ENCODE peak calls at places on chromosomes 12 and 14, in eight cellular contexts. One of them, this sample, is unnamed.

GRCh38 chr12:12523229-12523628 is 39.4 kb downstream of the DUSP16 start:
- DNase-seq in SK-N-SH: peak
- DNase-seq in Panc1: no peak
- DNase-seq in GM12878: no peak
- DNase-seq in HCT116: no peak
- DNase-seq in GM23338: no peak
- DNase-seq in HepG2: no peak
- DNase-seq in K562: no peak
- DNase-seq in this sample: no peak

GRCh38 chr14:52355526-52355925 is 41.4 kb downstream of the PTGER2 start:
- DNase-seq in K562: no peak
- DNase-seq in GM23338: no peak
- DNase-seq in Panc1: no peak
- DNase-seq in GM12878: no peak
- DNase-seq in HCT116: no peak
- DNase-seq in SK-N-SH: no peak
- DNase-seq in HepG2: no peak
- DNase-seq in this sample: no peak

GRCh38 chr14:74988131-74988530 is 14.6 kb upstream of the EIF2B2 start:
- DNase-seq in Panc1: no peak
- DNase-seq in GM12878: no peak
- DNase-seq in HCT116: peak
- DNase-seq in GM23338: no peak
- DNase-seq in HepG2: no peak
- DNase-seq in K562: no peak
- DNase-seq in SK-N-SH: no peak
- DNase-seq in this sample: no peak

GRCh38 chr12:55728932-55729591 is at the start of gene CD63:
- DNase-seq in SK-N-SH: peak
- DNase-seq in HCT116: no peak
- DNase-seq in Panc1: no peak
- DNase-seq in K562: peak
- DNase-seq in HepG2: peak
- DNase-seq in GM23338: peak
- DNase-seq in GM12878: no peak
- DNase-seq in this sample: peak

GRCh38 chr12:92740421-92740820 is 37.6 kb downstream of the PLEKHG7 start:
- DNase-seq in SK-N-SH: no peak
- DNase-seq in HCT116: no peak
- DNase-seq in Panc1: no peak
- DNase-seq in HepG2: no peak
- DNase-seq in GM23338: no peak
- DNase-seq in K562: no peak
- DNase-seq in GM12878: no peak
- DNase-seq in this sample: no peak

GRCh38 chr14:59358774-59359173 is 106.4 kb downstream of the GPR135 start:
- DNase-seq in SK-N-SH: no peak
- DNase-seq in HCT116: no peak
- DNase-seq in HepG2: no peak
- DNase-seq in GM12878: no peak
- DNase-seq in Panc1: no peak
- DNase-seq in K562: no peak
- DNase-seq in GM23338: no peak
- DNase-seq in this sample: no peak

GRCh38 chr14:84340938-84341337 is 1189.0 kb upstream of the FLRT2 start:
- DNase-seq in HCT116: no peak
- DNase-seq in GM12878: no peak
- DNase-seq in HepG2: no peak
- DNase-seq in GM23338: no peak
- DNase-seq in SK-N-SH: no peak
- DNase-seq in K562: no peak
- DNase-seq in Panc1: no peak
- DNase-seq in this sample: no peak

GRCh38 chr12:52050116-52050770 is 999 bp upstream of the NR4A1 start:
- DNase-seq in SK-N-SH: no peak
- DNase-seq in Panc1: no peak
- DNase-seq in HepG2: no peak
- DNase-seq in GM23338: peak
- DNase-seq in K562: no peak
- DNase-seq in GM12878: no peak
- DNase-seq in HCT116: no peak
- DNase-seq in this sample: no peak

GRCh38 chr12:51391047-51391837 is at the start of gene GALNT6:
- DNase-seq in GM12878: no peak
- DNase-seq in SK-N-SH: peak
- DNase-seq in HepG2: no peak
- DNase-seq in GM23338: peak
- DNase-seq in HCT116: no peak
- DNase-seq in Panc1: no peak
- DNase-seq in K562: peak
- DNase-seq in this sample: peak

GRCh38 chr14:99733551-99734405 is 49.7 kb downstream of the CYP46A1 start:
- DNase-seq in K562: no peak
- DNase-seq in HCT116: no peak
- DNase-seq in GM12878: no peak
- DNase-seq in GM23338: no peak
- DNase-seq in Panc1: no peak
- DNase-seq in HepG2: no peak
- DNase-seq in SK-N-SH: no peak
- DNase-seq in this sample: no peak

GRCh38 chr12:78338054-78338785 is 507.5 kb downstream of the NAV3 start:
- DNase-seq in HepG2: no peak
- DNase-seq in Panc1: no peak
- DNase-seq in GM12878: no peak
- DNase-seq in GM23338: no peak
- DNase-seq in SK-N-SH: no peak
- DNase-seq in HCT116: no peak
- DNase-seq in K562: no peak
- DNase-seq in this sample: no peak

GRCh38 chr12:12723147-12723680 is 6.0 kb downstream of the CDKN1B start:
- DNase-seq in HepG2: no peak
- DNase-seq in HCT116: no peak
- DNase-seq in K562: no peak
- DNase-seq in GM12878: no peak
- DNase-seq in GM23338: no peak
- DNase-seq in Panc1: no peak
- DNase-seq in SK-N-SH: no peak
- DNase-seq in this sample: no peak

GRCh38 chr14:36556811-36557433 is 25.5 kb downstream of the NKX2-8 start:
- DNase-seq in GM12878: no peak
- DNase-seq in SK-N-SH: peak
- DNase-seq in HCT116: peak
- DNase-seq in K562: peak
- DNase-seq in HepG2: peak
- DNase-seq in Panc1: no peak
- DNase-seq in GM23338: peak
- DNase-seq in this sample: peak

GRCh38 chr14:105588236-105588860 is 62.0 kb downstream of the TMEM121 start:
- DNase-seq in Panc1: no peak
- DNase-seq in HCT116: no peak
- DNase-seq in GM23338: no peak
- DNase-seq in GM12878: no peak
- DNase-seq in HepG2: no peak
- DNase-seq in SK-N-SH: no peak
- DNase-seq in K562: no peak
- DNase-seq in this sample: no peak

GRCh38 chr14:77741438-77741837 is 19.5 kb downstream of the SNW1 start:
- DNase-seq in GM12878: no peak
- DNase-seq in K562: no peak
- DNase-seq in SK-N-SH: no peak
- DNase-seq in Panc1: no peak
- DNase-seq in GM23338: no peak
- DNase-seq in HepG2: no peak
- DNase-seq in HCT116: no peak
- DNase-seq in this sample: no peak

GRCh38 chr14:31858868-31859267 is 218.2 kb upstream of the ARHGAP5 start:
- DNase-seq in Panc1: no peak
- DNase-seq in HepG2: peak
- DNase-seq in SK-N-SH: no peak
- DNase-seq in GM12878: no peak
- DNase-seq in GM23338: no peak
- DNase-seq in K562: no peak
- DNase-seq in HCT116: no peak
- DNase-seq in this sample: no peak

GRCh38 chr12:11807453-11807852 is 158.0 kb downstream of the ETV6 start:
- DNase-seq in SK-N-SH: no peak
- DNase-seq in K562: no peak
- DNase-seq in GM23338: no peak
- DNase-seq in Panc1: no peak
- DNase-seq in HCT116: no peak
- DNase-seq in GM12878: no peak
- DNase-seq in HepG2: no peak
- DNase-seq in this sample: no peak

GRCh38 chr12:124391340-124392261 is 96.7 kb downstream of the RFLNA start:
- DNase-seq in K562: peak
- DNase-seq in HepG2: no peak
- DNase-seq in SK-N-SH: no peak
- DNase-seq in HCT116: peak
- DNase-seq in Panc1: no peak
- DNase-seq in GM12878: peak
- DNase-seq in GM23338: no peak
- DNase-seq in this sample: peak

GRCh38 chr12:32776258-32776657 is 20.6 kb upstream of the YARS2 start:
- DNase-seq in Panc1: no peak
- DNase-seq in GM23338: no peak
- DNase-seq in HCT116: no peak
- DNase-seq in GM12878: no peak
- DNase-seq in SK-N-SH: no peak
- DNase-seq in K562: no peak
- DNase-seq in HepG2: no peak
- DNase-seq in this sample: no peak

GRCh38 chr12:62683724-62684501 is 217.3 kb downstream of the MON2 start:
- DNase-seq in SK-N-SH: peak
- DNase-seq in GM12878: no peak
- DNase-seq in Panc1: no peak
- DNase-seq in HCT116: no peak
- DNase-seq in GM23338: peak
- DNase-seq in HepG2: no peak
- DNase-seq in K562: no peak
- DNase-seq in this sample: no peak

GRCh38 chr12:23333938-23334337 is 615.5 kb downstream of the SOX5 start:
- DNase-seq in HCT116: no peak
- DNase-seq in SK-N-SH: no peak
- DNase-seq in K562: no peak
- DNase-seq in GM23338: no peak
- DNase-seq in GM12878: no peak
- DNase-seq in Panc1: no peak
- DNase-seq in HepG2: no peak
- DNase-seq in this sample: no peak
- H3K4me3 ChIP-seq in HCT116: no peak
- H3K4me3 ChIP-seq in SK-N-SH: no peak
- H3K4me3 ChIP-seq in K562: no peak
- H3K4me3 ChIP-seq in GM23338: no peak
- H3K4me3 ChIP-seq in GM12878: no peak
- H3K4me3 ChIP-seq in Panc1: no peak
- H3K4me3 ChIP-seq in HepG2: no peak
- H3K4me3 ChIP-seq in this sample: no peak

GRCh38 chr12:111367661-111368221 is 1.2 kb downstream of the PHETA1 start:
- DNase-seq in HepG2: peak
- DNase-seq in SK-N-SH: peak
- DNase-seq in HCT116: no peak
- DNase-seq in GM12878: no peak
- DNase-seq in GM23338: no peak
- DNase-seq in K562: peak
- DNase-seq in Panc1: no peak
- DNase-seq in this sample: no peak
- TF ChIP-seq POLR2AphosphoS5 in HepG2: no peak
- TF ChIP-seq POLR2AphosphoS5 in SK-N-SH: no peak
- TF ChIP-seq POLR2AphosphoS5 in HCT116: no peak
- TF ChIP-seq POLR2AphosphoS5 in GM12878: no peak
- TF ChIP-seq POLR2AphosphoS5 in GM23338: no peak
- TF ChIP-seq POLR2AphosphoS5 in K562: no peak
- TF ChIP-seq POLR2AphosphoS5 in Panc1: no peak
- TF ChIP-seq POLR2AphosphoS5 in this sample: no peak

GRCh38 chr14:50928002-50928635 is 16.2 kb downstream of the PYGL start:
- DNase-seq in HepG2: no peak
- DNase-seq in GM12878: peak
- DNase-seq in K562: no peak
- DNase-seq in SK-N-SH: no peak
- DNase-seq in GM23338: no peak
- DNase-seq in Panc1: no peak
- DNase-seq in HCT116: no peak
- DNase-seq in this sample: peak

GRCh38 chr14:50926851-50927386 is 17.4 kb downstream of the PYGL start:
- DNase-seq in HepG2: no peak
- DNase-seq in GM12878: no peak
- DNase-seq in HCT116: no peak
- DNase-seq in K562: peak
- DNase-seq in SK-N-SH: no peak
- DNase-seq in GM23338: no peak
- DNase-seq in Panc1: no peak
- DNase-seq in this sample: peak

GRCh38 chr14:50932159-50932558 is 12.1 kb downstream of the PYGL start:
- DNase-seq in HepG2: no peak
- DNase-seq in SK-N-SH: no peak
- DNase-seq in Panc1: no peak
- DNase-seq in GM23338: no peak
- DNase-seq in K562: no peak
- DNase-seq in GM12878: no peak
- DNase-seq in HCT116: no peak
- DNase-seq in this sample: no peak

GRCh38 chr14:50932592-50933500 is 11.4 kb downstream of the PYGL start:
- DNase-seq in GM23338: no peak
- DNase-seq in HCT116: no peak
- DNase-seq in SK-N-SH: no peak
- DNase-seq in K562: no peak
- DNase-seq in GM12878: no peak
- DNase-seq in HepG2: no peak
- DNase-seq in Panc1: no peak
- DNase-seq in this sample: no peak

GRCh38 chr14:50929506-50929905 is 14.8 kb downstream of the PYGL start:
- DNase-seq in SK-N-SH: no peak
- DNase-seq in HepG2: no peak
- DNase-seq in GM12878: no peak
- DNase-seq in HCT116: no peak
- DNase-seq in GM23338: no peak
- DNase-seq in K562: no peak
- DNase-seq in Panc1: no peak
- DNase-seq in this sample: no peak
- TF ChIP-seq REST in SK-N-SH: no peak
- TF ChIP-seq REST in HepG2: no peak
- TF ChIP-seq REST in GM12878: no peak
- TF ChIP-seq REST in HCT116: no peak
- TF ChIP-seq REST in GM23338: no peak
- TF ChIP-seq REST in K562: no peak
- TF ChIP-seq REST in Panc1: no peak
- TF ChIP-seq REST in this sample: no peak

GRCh38 chr12:104721065-104721458 is 237.0 kb downstream of the SLC41A2 start:
- DNase-seq in Panc1: no peak
- DNase-seq in HepG2: no peak
- DNase-seq in GM23338: no peak
- DNase-seq in SK-N-SH: no peak
- DNase-seq in HCT116: no peak
- DNase-seq in K562: no peak
- DNase-seq in GM12878: no peak
- DNase-seq in this sample: no peak
- H3K4me3 ChIP-seq in Panc1: no peak
- H3K4me3 ChIP-seq in HepG2: no peak
- H3K4me3 ChIP-seq in GM23338: no peak
- H3K4me3 ChIP-seq in SK-N-SH: no peak
- H3K4me3 ChIP-seq in HCT116: no peak
- H3K4me3 ChIP-seq in K562: no peak
- H3K4me3 ChIP-seq in GM12878: peak
- H3K4me3 ChIP-seq in this sample: no peak

This sample was measured in HL-60.